ENCODE peak calls at places on chromosomes 13 and 19, in six cellular contexts. S, G, N, W, L and F are unnamed samples.

GRCh38 chr13:51764184-51765141 is 39.5 kb downstream of the DHRS12 start:
- DNase-seq in S (peak; percentile 42), G (peak; percentile 92), N (no peak), W (no peak), L (peak; percentile 65), F (peak; percentile 51)

GRCh38 chr13:83547043-83547442 is 335.2 kb downstream of the SLITRK1 start:
- DNase-seq in S (no peak), G (no peak), N (no peak), W (no peak), L (no peak), F (no peak)

GRCh38 chr13:28557725-28558124 is 62.8 kb upstream of the FLT1 start:
- DNase-seq in S (no peak), G (no peak), N (no peak), W (no peak), L (no peak), F (no peak)

GRCh38 chr13:56888455-56888854 is 252.3 kb upstream of the PRR20A start:
- DNase-seq in S (no peak), G (no peak), N (no peak), W (no peak), L (no peak), F (no peak)

GRCh38 chr19:10815007-10815531 is 20.9 kb downstream of the TMED1 start:
- DNase-seq in S (no peak), G (no peak), N (no peak), W (no peak), L (no peak), F (no peak)

GRCh38 chr19:1730157-1730556 is 23.1 kb upstream of the ONECUT3 start:
- DNase-seq in S (no peak), G (no peak), N (no peak), W (no peak), L (no peak), F (no peak)

GRCh38 chr13:95920485-95920884 is 132.7 kb downstream of the UGGT2 start:
- DNase-seq in S (no peak), G (no peak), N (no peak), W (no peak), L (no peak), F (no peak)

GRCh38 chr13:44583126-44583525 is 7.0 kb upstream of the TSC22D1 start:
- DNase-seq in S (no peak), G (no peak), N (no peak), W (no peak), L (no peak), F (no peak)

GRCh38 chr19:49468746-49469447 is 5.1 kb upstream of the FLT3LG start:
- DNase-seq in S (peak; percentile 77), G (no peak), N (peak; percentile 79), W (peak; percentile 77), L (peak; percentile 97), F (peak; percentile 71)

GRCh38 chr13:45219938-45220375 is 19.1 kb upstream of the KCTD4 start:
- DNase-seq in S (no peak), G (no peak), N (no peak), W (no peak), L (no peak), F (no peak)

GRCh38 chr19:42443944-42444398 is 1.2 kb upstream of the CXCL17 start:
- DNase-seq in S (no peak), G (peak; percentile 95), N (no peak), W (no peak), L (no peak), F (no peak)

GRCh38 chr13:97223711-97224461 is 1.8 kb downstream of the MBNL2 start:
- DNase-seq in S (no peak), G (peak; percentile 64), N (peak; percentile 52), W (peak; percentile 28), L (no peak), F (no peak)

GRCh38 chr19:2627319-2627829 is 75.1 kb downstream of the GNG7 start:
- DNase-seq in S (no peak), G (peak; percentile 68), N (no peak), W (no peak), L (no peak), F (no peak)

DNA sequence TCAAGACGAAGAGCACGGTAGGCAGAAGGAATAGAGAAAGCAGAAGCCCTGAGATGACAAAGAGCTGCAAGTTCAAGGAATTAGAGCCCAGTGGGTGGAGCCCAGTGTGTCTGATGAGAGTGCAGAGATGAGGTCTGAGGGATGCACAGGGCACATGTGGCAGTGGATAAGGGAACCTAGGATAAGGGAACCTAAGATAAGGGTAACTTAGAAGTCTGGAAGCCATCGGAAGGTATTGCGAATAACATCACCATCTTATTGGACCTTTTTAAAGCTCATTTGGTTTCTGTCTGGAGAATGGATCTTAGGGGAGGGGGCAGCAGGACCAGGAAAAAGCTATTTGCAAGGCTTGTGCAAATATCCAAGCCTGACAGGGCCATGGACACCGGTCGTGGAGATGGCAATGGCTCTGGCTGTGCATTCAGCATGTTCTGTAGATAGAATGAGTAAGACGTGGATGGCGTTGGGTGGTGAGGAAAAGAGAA is 1.3 kb downstream of the FPR3 start:
- DNase-seq in S (no peak), G (no peak), N (no peak), W (peak; percentile 87), L (no peak), F (no peak)
- TF ChIP-seq POLR2A in S (no peak), G (no peak), N (no peak), W (peak; percentile 59), L (no peak), F (no peak)

GRCh38 chr19:8334458-8335342 is 8.4 kb downstream of the KANK3 start:
- DNase-seq in S (peak; percentile 75), G (peak; percentile 27), N (peak; percentile 83), W (no peak), L (no peak), F (peak; percentile 64)

GRCh38 chr19:8336072-8336569 is 6.9 kb downstream of the KANK3 start:
- DNase-seq in S (no peak), G (no peak), N (peak; percentile 49), W (no peak), L (no peak), F (no peak)

GRCh38 chr19:8335343-8336071 is 7.6 kb downstream of the KANK3 start:
- DNase-seq in S (no peak), G (no peak), N (peak; percentile 81), W (no peak), L (no peak), F (no peak)

GRCh38 chr19:8337728-8338127 is 5.3 kb downstream of the KANK3 start:
- DNase-seq in S (no peak), G (no peak), N (no peak), W (no peak), L (no peak), F (no peak)

DNA sequence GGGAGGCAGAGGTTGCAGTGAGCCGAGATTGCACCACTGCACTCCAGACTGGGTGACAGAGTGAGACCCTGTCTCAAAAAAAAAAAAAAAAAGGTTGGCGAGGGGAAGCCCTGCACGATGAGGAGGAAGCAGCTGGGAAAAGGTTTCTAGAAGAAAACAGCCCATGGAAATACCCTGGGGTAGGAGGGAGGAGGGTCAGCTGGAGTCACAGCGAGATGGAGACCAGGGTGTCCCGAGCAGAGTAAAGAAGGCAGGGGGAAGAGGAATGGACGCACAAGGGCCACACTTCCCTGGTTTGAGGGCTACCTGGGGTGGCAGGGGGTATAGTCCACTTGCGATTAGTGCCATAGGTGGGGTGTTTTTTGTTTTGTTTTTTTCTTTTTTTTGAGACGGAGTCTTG is 6.4 kb downstream of the KANK3 start:
- DNase-seq in S (no peak), G (no peak), N (no peak), W (no peak), L (no peak), F (no peak)
- TF ChIP-seq TAF1 in S (no peak), G (no peak), N (no peak), W (no peak), L (no peak), F (no peak)

DNA sequence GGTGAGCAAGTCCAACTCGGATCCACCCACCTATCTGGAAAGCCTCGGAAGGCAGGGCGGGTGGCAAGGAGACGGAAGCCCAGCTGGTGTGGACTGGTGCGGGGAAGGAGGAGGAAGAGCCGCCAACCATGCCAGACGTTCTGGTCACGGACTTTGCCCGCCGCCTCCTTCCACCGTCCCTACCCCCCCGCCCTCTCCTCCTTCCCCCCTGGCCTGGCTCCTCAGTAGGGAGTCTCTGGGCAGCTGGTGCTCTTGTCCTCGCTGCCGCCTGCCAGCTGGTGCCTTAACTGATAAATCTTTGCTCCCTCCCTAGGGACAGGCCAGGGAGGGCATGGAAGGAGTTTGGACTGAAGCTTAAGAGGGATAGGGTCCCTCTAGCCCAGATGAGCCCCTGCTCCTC is 4.8 kb downstream of the SYNGR4 start:
- DNase-seq in S (no peak), G (no peak), N (no peak), W (no peak), L (no peak), F (no peak)
- TF ChIP-seq POLR2AphosphoS5 in S (no peak), G (no peak), N (no peak), W (no peak), L (no peak), F (no peak)

GRCh38 chr19:13884726-13885591 is 8.0 kb downstream of the NANOS3 start:
- DNase-seq in S (no peak), G (no peak), N (no peak), W (no peak), L (no peak), F (no peak)
- TF ChIP-seq POLR2A in S (no peak), G (no peak), N (no peak), W (no peak), L (no peak), F (no peak)

DNA sequence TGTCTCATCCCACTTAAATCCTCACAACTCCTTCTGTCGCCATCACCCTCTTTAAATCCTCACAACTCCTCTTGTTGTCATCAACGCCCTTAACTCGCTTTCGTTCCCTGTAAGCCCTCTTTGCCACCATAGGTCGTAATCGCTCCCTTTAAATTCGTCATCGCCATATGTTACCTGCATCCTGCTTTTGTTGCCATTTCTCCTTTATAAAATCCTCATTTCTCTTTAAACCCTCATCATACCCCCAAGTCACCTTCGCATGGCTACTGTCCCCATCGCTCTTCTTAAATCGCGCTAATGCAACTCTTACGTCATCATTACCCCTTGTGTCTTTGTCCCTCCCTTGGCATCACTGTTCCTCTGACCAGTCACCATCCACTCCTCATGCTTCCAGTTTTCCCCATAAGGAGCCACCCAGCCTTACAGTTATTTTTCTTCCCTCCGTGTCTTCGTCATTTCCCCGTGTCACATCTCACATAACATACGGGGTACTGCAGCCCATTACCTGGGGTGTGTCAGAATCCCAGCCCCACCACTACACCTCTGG is 539 bp downstream of the PLD3 start:
- DNase-seq in S (no peak), G (peak; percentile 8), N (no peak), W (peak; percentile 33), L (no peak), F (no peak)
- TF ChIP-seq TAF1 in S (no peak), G (no peak), N (no peak), W (no peak), L (no peak), F (no peak)

GRCh38 chr13:42847891-42848663 is 66.7 kb downstream of the FAM216B start:
- DNase-seq in S (no peak), G (no peak), N (no peak), W (no peak), L (no peak), F (no peak)

GRCh38 chr13:42855416-42855815 is 74.0 kb downstream of the FAM216B start:
- DNase-seq in S (no peak), G (no peak), N (no peak), W (no peak), L (no peak), F (no peak)

GRCh38 chr13:42849200-42849599 is 67.8 kb downstream of the FAM216B start:
- DNase-seq in S (no peak), G (no peak), N (no peak), W (no peak), L (no peak), F (no peak)

GRCh38 chr13:42852102-42852501 is 70.7 kb downstream of the FAM216B start:
- DNase-seq in S (no peak), G (no peak), N (no peak), W (no peak), L (no peak), F (no peak)
- TF ChIP-seq POLR2AphosphoS5 in S (no peak), G (no peak), N (peak; percentile 62), W (no peak), L (no peak), F (no peak)